ENCODE peak calls at places on chromosome 7, in five cellular contexts. Q is K562, A is heart right ventricle, S is trophoblast cell, D is neural progenitor cell. F is an unnamed sample. For H3K27me3, the result is how much of the 10 kb centered on the place peaks cover.

GRCh38 chr7:133976140-133976539 is 151.0 kb upstream of the LRGUK start:
- DNase-seq in Q (no peak), A (no peak), S (no peak), D (no peak), F (no peak)

GRCh38 chr7:95324396-95324795 is at the start of gene PON1:
- DNase-seq in Q (no peak), A (no peak), S (no peak), D (peak), F (no peak)

GRCh38 chr7:88217675-88218427 is 2.0 kb downstream of the SRI start:
- DNase-seq in Q (peak), A (no peak), S (no peak), D (no peak), F (no peak)

GRCh38 chr7:157028528-157028903 is 18.1 kb upstream of the MNX1 start:
- DNase-seq in Q (no peak), A (no peak), S (no peak), D (no peak), F (no peak)

GRCh38 chr7:1419688-1420087 is 39.6 kb downstream of the MICALL2 start:
- DNase-seq in Q (no peak), A (no peak), S (no peak), D (no peak), F (no peak)

GRCh38 chr7:85030893-85031292 is 156.0 kb downstream of the SEMA3D start:
- DNase-seq in Q (peak), A (no peak), S (peak), D (peak), F (peak)

GRCh38 chr7:99919814-99920618 is 686 bp upstream of the TRIM4 start:
- DNase-seq in Q (no peak), A (no peak), S (no peak), D (no peak), F (no peak)

GRCh38 chr7:72710983-72711382 is 117.0 kb downstream of the TYW1B start:
- DNase-seq in Q (peak), A (no peak), S (no peak), D (no peak), F (no peak)

GRCh38 chr7:68800316-68800715 is 798.0 kb upstream of the AUTS2 start:
- DNase-seq in Q (no peak), A (no peak), S (no peak), D (no peak), F (peak)

GRCh38 chr7:25288536-25289283 is 60.4 kb upstream of the NPVF start:
- DNase-seq in Q (no peak), A (no peak), S (no peak), D (no peak), F (no peak)

GRCh38 chr7:85386460-85386859 is 199.6 kb upstream of the SEMA3D start:
- DNase-seq in Q (no peak), A (no peak), S (no peak), D (no peak), F (no peak)

GRCh38 chr7:106260136-106260561 is 24.6 kb downstream of the NAMPT start:
- DNase-seq in Q (no peak), A (no peak), S (no peak), D (no peak), F (no peak)

GRCh38 chr7:1290262-1291039 is 57.8 kb downstream of the UNCX start:
- DNase-seq in Q (no peak), A (no peak), S (no peak), D (peak), F (peak)

GRCh38 chr7:151761256-151761655 is 115.7 kb downstream of the PRKAG2 start:
- DNase-seq in Q (no peak), A (no peak), S (peak), D (no peak), F (peak)

GRCh38 chr7:38584443-38585210 is 46.5 kb downstream of the AMPH start:
- DNase-seq in Q (no peak), A (no peak), S (peak), D (no peak), F (no peak)

GRCh38 chr7:94305836-94306235 is 88.9 kb upstream of the COL1A2 start:
- DNase-seq in Q (no peak), A (no peak), S (peak), D (no peak), F (no peak)

GRCh38 chr7:2622869-2623697 is 8.7 kb upstream of the TTYH3 start:
- DNase-seq in Q (no peak), A (no peak), S (no peak), D (no peak), F (no peak)

GRCh38 chr7:76332073-76332472 is 26.7 kb downstream of the YWHAG start:
- DNase-seq in Q (no peak), A (no peak), S (no peak), D (no peak), F (no peak)

GRCh38 chr7:147145194-147145593 is 1028.6 kb downstream of the CNTNAP2 start:
- DNase-seq in Q (no peak), A (no peak), S (no peak), D (no peak), F (no peak)

GRCh38 chr7:99949645-99950228 is 20.3 kb upstream of the GJC3 start:
- DNase-seq in Q (no peak), A (no peak), S (no peak), D (no peak), F (no peak)

GRCh38 chr7:5636914-5637313 is 144.5 kb downstream of the RNF216 start:
- DNase-seq in Q (no peak), A (peak), S (no peak), D (peak), F (no peak)

GRCh38 chr7:142307246-142307900 is 49.5 kb upstream of the PRSS58 start:
- DNase-seq in Q (no peak), A (no peak), S (no peak), D (no peak), F (no peak)

GRCh38 chr7:6382797-6383196 is 65.0 kb downstream of the DAGLB start:
- DNase-seq in Q (no peak), A (no peak), S (peak), D (no peak), F (no peak)

GRCh38 chr7:94779070-94779469 is 123.1 kb upstream of the SGCE start:
- DNase-seq in Q (no peak), A (no peak), S (no peak), D (no peak), F (no peak)

GRCh38 chr7:127650842-127651555 is 995 bp upstream of the SND1 start:
- DNase-seq in Q (no peak), A (no peak), S (peak), D (peak), F (no peak)

GRCh38 chr7:33892945-33893344 is 12.4 kb upstream of the BMPER start:
- DNase-seq in Q (no peak), A (peak), S (no peak), D (no peak), F (no peak)

GRCh38 chr7:116252249-116252648 is 41.9 kb downstream of the TES start:
- DNase-seq in Q (no peak), A (no peak), S (no peak), D (no peak), F (no peak)

GRCh38 chr7:100895956-100896742 is 461 bp upstream of the ACHE start:
- DNase-seq in Q (peak), A (peak), S (peak), D (peak), F (peak)

GRCh38 chr7:151016942-151017341 is 7.4 kb downstream of the ATG9B start:
- DNase-seq in Q (no peak), A (no peak), S (no peak), D (no peak), F (no peak)

GRCh38 chr7:106693659-106694353 is 32.8 kb upstream of the CCDC71L start:
- DNase-seq in Q (no peak), A (no peak), S (peak), D (no peak), F (peak)

GRCh38 chr7:37248396-37248836 is 200.2 kb downstream of the ELMO1 start:
- DNase-seq in Q (no peak), A (no peak), S (no peak), D (peak), F (no peak)

GRCh38 chr7:134890246-134891240 is 95.8 kb upstream of the AGBL3 start:
- DNase-seq in Q (no peak), A (no peak), S (no peak), D (no peak), F (peak)

GRCh38 chr7:94656925-94657731 is 1.2 kb upstream of the SGCE start:
- DNase-seq in Q (no peak), A (no peak), S (peak), D (peak), F (peak)

GRCh38 chr7:134891262-134892001 is 94.9 kb upstream of the AGBL3 start:
- DNase-seq in Q (no peak), A (peak), S (peak), D (peak), F (peak)

GRCh38 chr7:82665966-82666507 is 222.5 kb upstream of the CACNA2D1 start:
- DNase-seq in Q (no peak), A (no peak), S (no peak), D (no peak), F (no peak)

GRCh38 chr7:5491251-5492044 is 67.8 kb upstream of the TNRC18 start:
- DNase-seq in Q (no peak), A (peak), S (no peak), D (no peak), F (no peak)

GRCh38 chr7:4748267-4748666 is 27.2 kb upstream of the AP5Z1 start:
- DNase-seq in Q (no peak), A (no peak), S (no peak), D (no peak), F (no peak)

GRCh38 chr7:49778731-49779270 is 5.4 kb downstream of the VWC2 start:
- DNase-seq in Q (no peak), A (no peak), S (no peak), D (no peak), F (no peak)

DNA sequence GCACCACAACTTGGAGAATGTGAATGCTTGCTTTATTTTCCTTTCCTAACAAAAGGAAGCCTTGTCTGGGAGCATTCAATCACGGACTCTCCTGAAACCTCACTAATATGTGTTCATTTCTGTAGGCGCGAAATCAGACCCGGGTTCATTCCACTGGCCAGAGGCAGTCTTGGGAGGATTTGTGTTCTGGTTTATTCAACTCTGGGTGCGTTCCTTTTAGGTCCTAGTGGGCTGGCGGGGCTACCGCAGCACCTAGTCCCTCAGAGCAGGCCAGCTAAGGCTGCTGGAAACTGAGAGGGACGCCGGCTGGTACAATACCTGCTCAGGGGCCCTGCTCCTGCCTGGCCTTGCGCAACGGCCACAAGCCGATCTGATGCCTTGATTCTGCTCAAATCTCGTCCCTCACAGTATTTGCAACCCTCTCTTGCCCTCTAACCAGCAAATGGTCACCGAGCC is 7.5 kb downstream of the HOXA4 start:
- DNase-seq in Q (no peak), A (no peak), S (no peak), D (no peak), F (no peak)
- H3K27me3 ChIP-seq in Q (under half), A (half or more), S (half or more), D (half or more), F (under half)

DNA sequence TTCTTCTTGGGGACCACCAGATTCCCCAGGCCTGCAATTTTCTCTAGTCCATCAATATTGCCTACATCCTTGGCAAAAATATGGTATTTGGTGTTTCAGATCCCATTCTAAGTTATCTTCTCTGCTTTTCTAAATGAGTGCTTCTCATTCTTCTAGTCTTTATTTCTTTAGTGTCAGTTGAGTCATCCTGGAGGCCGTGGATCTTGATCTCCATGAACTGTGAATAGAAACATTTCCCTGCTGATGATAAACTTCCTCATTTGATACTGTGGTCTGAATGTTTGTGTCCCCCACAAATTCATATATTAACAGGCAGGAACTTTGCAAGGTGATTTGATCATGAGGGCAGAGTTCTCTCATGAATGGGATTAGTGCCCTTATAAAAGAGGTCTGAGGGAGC is 779.3 kb downstream of the INHBA start:
- DNase-seq in Q (no peak), A (no peak), S (no peak), D (no peak), F (no peak)
- H3K27ac ChIP-seq in Q (no peak), A (no peak), S (no peak), D (no peak), F (peak)

DNA sequence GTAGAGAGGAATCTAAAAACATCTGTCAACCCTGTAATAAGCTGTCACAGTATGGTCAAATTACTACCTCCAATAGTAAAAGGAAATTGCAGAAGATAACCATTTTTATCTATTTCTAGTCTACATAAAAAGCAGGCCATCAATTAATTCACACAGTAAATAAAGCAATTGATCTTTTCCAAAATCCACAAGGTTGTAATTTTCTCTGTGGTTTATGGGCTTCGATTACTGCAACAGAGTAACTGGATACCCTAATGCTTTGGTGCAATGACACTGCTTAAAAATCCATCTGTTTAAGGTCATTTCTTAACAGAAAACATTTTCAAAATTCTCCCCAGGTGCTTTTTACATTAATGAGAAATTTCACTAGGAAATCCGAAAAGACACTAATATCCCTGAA is 23.9 kb downstream of the ESYT2 start:
- DNase-seq in Q (no peak), A (no peak), S (no peak), D (no peak), F (no peak)
- H3K27me3 ChIP-seq in Q (under half), A (under half), S (under half), D (under half), F (under half)

GRCh38 chr7:98352621-98353020 is 48.3 kb downstream of the BAIAP2L1 start:
- DNase-seq in Q (no peak), A (no peak), S (peak), D (no peak), F (peak)
- H3K27ac ChIP-seq in Q (no peak), A (no peak), S (no peak), D (no peak), F (peak)

DNA sequence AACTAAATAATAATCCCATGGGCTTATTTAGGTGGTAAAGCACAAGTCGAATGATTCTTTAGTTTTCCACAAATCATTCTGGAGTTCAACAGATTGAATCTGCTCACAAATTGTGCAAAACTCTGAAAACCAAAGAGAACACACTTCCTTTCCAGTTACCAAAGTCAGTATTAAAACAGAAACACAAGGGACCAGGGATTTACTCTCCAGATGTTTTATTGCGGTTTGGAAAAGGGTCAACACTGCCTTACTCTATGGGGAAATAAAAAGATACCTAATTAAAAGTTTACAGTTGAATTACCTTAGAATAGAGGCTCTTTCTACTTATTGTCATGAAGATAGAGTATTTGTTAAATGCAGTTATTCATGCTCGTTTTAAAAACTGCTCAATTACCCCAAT is 8.6 kb downstream of the LAMB1 start:
- DNase-seq in Q (no peak), A (no peak), S (no peak), D (no peak), F (no peak)
- H3K27me3 ChIP-seq in Q (under half), A (under half), S (under half), D (under half), F (under half)

DNA sequence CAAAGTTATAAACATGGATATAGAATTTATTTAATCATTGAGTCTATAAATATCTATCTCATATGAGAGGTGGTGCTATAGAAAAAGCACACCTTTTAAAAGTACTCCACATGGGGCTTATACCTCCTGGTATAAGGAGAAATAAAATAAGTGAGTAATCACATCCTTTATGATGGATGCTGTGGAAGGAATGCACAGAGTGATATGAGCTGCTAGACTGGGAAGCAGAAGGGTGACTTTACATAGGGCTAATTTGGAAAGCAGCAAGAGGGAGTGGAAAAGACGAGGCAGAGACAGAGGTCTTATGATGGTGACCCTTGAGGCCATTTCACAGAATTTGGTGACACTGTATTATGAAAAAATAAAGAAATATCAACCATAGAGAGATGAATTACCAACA is 59.4 kb upstream of the AHR start:
- DNase-seq in Q (no peak), A (no peak), S (no peak), D (no peak), F (no peak)
- H3K27ac ChIP-seq in Q (no peak), A (no peak), S (no peak), D (no peak), F (no peak)

GRCh38 chr7:129768614-129769399 is 157.3 kb downstream of the NRF1 start:
- DNase-seq in Q (peak), A (no peak), S (no peak), D (no peak), F (no peak)
- H3K27me3 ChIP-seq in Q (under half), A (under half), S (under half), D (under half), F (under half)

F was measured in foreskin keratinocyte.